ENCODE peak calls at places on chromosomes 12 and 14, in six cellular contexts. T is Kasumi-1; Z is stimulated activated CD8-positive, alpha-beta memory T cell treated with anti-CD3 and anti-CD28 coated beads, Interleukin-7, amount 100 ng/mL, for 1 hour; F is T-helper 9 cell; U is T1000; P is EH. I is an unnamed sample.

GRCh38 chr12:30748150-30748549 is 6.6 kb downstream of the CAPRIN2 start:
- DNase-seq in T (no peak), Z (no peak), F (no peak), U (no peak), P (no peak), I (no peak)

GRCh38 chr14:76997257-76997970 is 31.1 kb downstream of the IRF2BPL start:
- DNase-seq in T (no peak), Z (no peak), F (no peak), U (no peak), P (peak; percentile 29), I (no peak)

GRCh38 chr12:53575502-53576264 is 50.5 kb downstream of the ATF7 start:
- DNase-seq in T (peak; percentile 30), Z (no peak), F (no peak), U (peak; percentile 4), P (peak; percentile 66), I (no peak)

GRCh38 chr14:36976571-36977023 is 195.8 kb downstream of the SLC25A21 start:
- DNase-seq in T (no peak), Z (no peak), F (no peak), U (no peak), P (peak; percentile 65), I (no peak)

GRCh38 chr14:100348779-100349708 is 25.9 kb downstream of the SLC25A47 start:
- DNase-seq in T (no peak), Z (no peak), F (no peak), U (no peak), P (no peak), I (no peak)

GRCh38 chr12:45583011-45583657 is 146.4 kb upstream of the ARID2 start:
- DNase-seq in T (no peak), Z (no peak), F (no peak), U (no peak), P (no peak), I (no peak)

GRCh38 chr12:99110866-99111265 is 465.8 kb downstream of the APAF1 start:
- DNase-seq in T (no peak), Z (no peak), F (no peak), U (no peak), P (no peak), I (no peak)

GRCh38 chr14:90726656-90727055 is 89.6 kb downstream of the TTC7B start:
- DNase-seq in T (peak; percentile 3), Z (no peak), F (no peak), U (no peak), P (peak; percentile 59), I (no peak)

GRCh38 chr12:66111605-66112004 is 18.9 kb downstream of the LLPH start:
- DNase-seq in T (no peak), Z (no peak), F (no peak), U (no peak), P (peak; percentile 67), I (no peak)

GRCh38 chr12:1914116-1914911 is 4.1 kb downstream of the CACNA2D4 start:
- DNase-seq in T (no peak), Z (no peak), F (no peak), U (no peak), P (no peak), I (no peak)

GRCh38 chr12:71731439-71732356 is 23.0 kb upstream of the RAB21 start:
- DNase-seq in T (peak; percentile 12), Z (no peak), F (no peak), U (no peak), P (peak; percentile 84), I (no peak)

GRCh38 chr12:6135071-6135470 is 10.6 kb upstream of the VWF start:
- DNase-seq in T (no peak), Z (no peak), F (no peak), U (no peak), P (peak; percentile 39), I (no peak)

GRCh38 chr12:53791735-53792326 is 40.1 kb upstream of the CISTR start:
- DNase-seq in T (no peak), Z (no peak), F (peak; percentile 45), U (no peak), P (peak; percentile 32), I (no peak)

GRCh38 chr12:111636209-111636928 is 37.3 kb upstream of the ATXN2 start:
- DNase-seq in T (no peak), Z (no peak), F (no peak), U (no peak), P (peak; percentile 85), I (no peak)

GRCh38 chr14:74922752-74923401 is at the start of gene RPS6KL1:
- DNase-seq in T (peak; percentile 73), Z (peak; percentile 22), F (peak; percentile 57), U (no peak), P (peak; percentile 86), I (no peak)

GRCh38 chr14:100303179-100303578 is 3.1 kb downstream of the SLC25A29 start:
- DNase-seq in T (no peak), Z (no peak), F (no peak), U (no peak), P (peak; percentile 43), I (no peak)

GRCh38 chr14:76904740-76905569 is 78.7 kb downstream of the LRRC74A start:
- DNase-seq in T (peak; percentile 73), Z (peak; percentile 49), F (peak; percentile 42), U (peak; percentile 95), P (peak; percentile 100), I (no peak)

GRCh38 chr14:72926292-72927028 is at the start of gene DCAF4:
- DNase-seq in T (peak; percentile 98), Z (peak; percentile 80), F (peak; percentile 90), U (peak; percentile 88), P (peak; percentile 99), I (peak; percentile 97)

GRCh38 chr12:47082963-47083621 is 3.3 kb upstream of the AMIGO2 start:
- DNase-seq in T (no peak), Z (no peak), F (no peak), U (peak; percentile 35), P (peak; percentile 98), I (peak; percentile 88)

GRCh38 chr12:121810234-121810817 is 6.5 kb downstream of the SETD1B start:
- DNase-seq in T (no peak), Z (no peak), F (no peak), U (no peak), P (no peak), I (no peak)

GRCh38 chr14:105132921-105133320 is 35.7 kb downstream of the JAG2 start:
- DNase-seq in T (no peak), Z (no peak), F (no peak), U (no peak), P (no peak), I (no peak)

GRCh38 chr12:96457191-96457930 is 32.0 kb upstream of the CFAP54 start:
- DNase-seq in T (no peak), Z (no peak), F (no peak), U (no peak), P (no peak), I (no peak)

GRCh38 chr14:96413526-96413925 is 21.6 kb downstream of the AK7 start:
- DNase-seq in T (no peak), Z (no peak), F (no peak), U (no peak), P (no peak), I (no peak)

GRCh38 chr12:30816742-30817465 is 62.2 kb upstream of the CAPRIN2 start:
- DNase-seq in T (no peak), Z (no peak), F (no peak), U (no peak), P (no peak), I (no peak)